ENCODE peak calls at places on chromosome 1, in eight cellular contexts. V, W, N, G, K, O, F and Z are unnamed samples.
A peak's percentile ranks its signal among the peaks of the same experiment; 100 is the strongest.

GRCh38 chr1:226691257-226691656 is 47.8 kb downstream of the ITPKB start:
- DNase-seq in V (peak; percentile 64), W (no peak), N (no peak), G (no peak), K (no peak), O (no peak), F (no peak), Z (no peak)

GRCh38 chr1:239493736-239494285 is 107.4 kb downstream of the CHRM3 start:
- DNase-seq in V (no peak), W (peak; percentile 29), N (no peak), G (no peak), K (no peak), O (no peak), F (no peak), Z (no peak)

GRCh38 chr1:39488801-39489566 is 2.5 kb upstream of the BMP8A start:
- DNase-seq in V (no peak), W (no peak), N (no peak), G (no peak), K (no peak), O (no peak), F (no peak), Z (no peak)

GRCh38 chr1:216849141-216849540 is 125.9 kb upstream of the ESRRG start:
- DNase-seq in V (no peak), W (no peak), N (no peak), G (no peak), K (no peak), O (no peak), F (no peak), Z (no peak)

GRCh38 chr1:203187306-203188264 is 1.1 kb upstream of the CHI3L1 start:
- DNase-seq in V (no peak), W (no peak), N (no peak), G (no peak), K (no peak), O (no peak), F (no peak), Z (no peak)

GRCh38 chr1:150575518-150576366 is 3.7 kb downstream of the MCL1 start:
- DNase-seq in V (no peak), W (no peak), N (no peak), G (no peak), K (no peak), O (no peak), F (no peak), Z (no peak)

GRCh38 chr1:91775227-91775626 is 110.7 kb downstream of the TGFBR3 start:
- DNase-seq in V (no peak), W (no peak), N (no peak), G (no peak), K (no peak), O (no peak), F (no peak), Z (no peak)

GRCh38 chr1:106831511-106831910 is 225.0 kb upstream of the PRMT6 start:
- DNase-seq in V (no peak), W (no peak), N (no peak), G (no peak), K (no peak), O (no peak), F (no peak), Z (no peak)

GRCh38 chr1:162876751-162877150 is 15.8 kb upstream of the CCDC190 start:
- DNase-seq in V (no peak), W (no peak), N (no peak), G (no peak), K (no peak), O (no peak), F (no peak), Z (no peak)

GRCh38 chr1:153206631-153207030 is 3.4 kb downstream of the LELP1 start:
- DNase-seq in V (no peak), W (no peak), N (no peak), G (no peak), K (no peak), O (no peak), F (no peak), Z (no peak)

GRCh38 chr1:117368116-117369108 is 1.2 kb downstream of the MAN1A2 start:
- DNase-seq in V (no peak), W (no peak), N (no peak), G (no peak), K (no peak), O (no peak), F (no peak), Z (no peak)

GRCh38 chr1:64834734-64835133 is 89.9 kb downstream of the RAVER2 start:
- DNase-seq in V (no peak), W (peak; percentile 91), N (no peak), G (peak; percentile 58), K (no peak), O (no peak), F (no peak), Z (no peak)

GRCh38 chr1:246166841-246167240 is 340.2 kb downstream of the SMYD3 start:
- DNase-seq in V (no peak), W (no peak), N (no peak), G (no peak), K (no peak), O (no peak), F (no peak), Z (no peak)

GRCh38 chr1:219757890-219758289 is 145.0 kb upstream of the ZC3H11B start:
- DNase-seq in V (no peak), W (peak; percentile 25), N (no peak), G (no peak), K (no peak), O (no peak), F (no peak), Z (no peak)

GRCh38 chr1:233614743-233615521 is 1.0 kb downstream of the KCNK1 start:
- DNase-seq in V (no peak), W (no peak), N (no peak), G (no peak), K (no peak), O (no peak), F (no peak), Z (no peak)

GRCh38 chr1:154466879-154467767 is 34.9 kb upstream of the TDRD10 start:
- DNase-seq in V (no peak), W (no peak), N (no peak), G (peak; percentile 35), K (no peak), O (no peak), F (no peak), Z (no peak)

GRCh38 chr1:244841274-244841927 is 5.9 kb downstream of the COX20 start:
- DNase-seq in V (no peak), W (no peak), N (no peak), G (no peak), K (no peak), O (no peak), F (no peak), Z (no peak)

GRCh38 chr1:72635719-72636118 is 353.4 kb upstream of the NEGR1 start:
- DNase-seq in V (no peak), W (peak; percentile 42), N (no peak), G (no peak), K (no peak), O (no peak), F (no peak), Z (no peak)

GRCh38 chr1:55402676-55403464 is 187.7 kb upstream of the USP24 start:
- DNase-seq in V (no peak), W (peak; percentile 16), N (no peak), G (peak; percentile 56), K (no peak), O (no peak), F (no peak), Z (no peak)

GRCh38 chr1:156901966-156902922 is 8.7 kb downstream of the PEAR1 start:
- DNase-seq in V (no peak), W (no peak), N (no peak), G (peak; percentile 58), K (no peak), O (no peak), F (no peak), Z (no peak)